ENCODE peak calls at places on chromosomes 2 and 18, in nine cellular contexts. F is amniotic stem cell, P is left cardiac atrium, W is NCI-H460, X is EL, Z is skeletal muscle cell, E is tibial artery, L is brain microvascular endothelial cell, D is Karpas-422. M is an unnamed sample.

GRCh38 chr2:139122711-139123158 is 342.5 kb upstream of the NXPH2 start:
- DNase-seq in F (no peak), P (no peak), W (no peak), X (no peak), Z (peak; percentile 90), E (no peak), L (peak; percentile 71), D (no peak), M (no peak)

GRCh38 chr2:5132281-5132680 is 559.9 kb upstream of the SOX11 start:
- DNase-seq in F (no peak), P (no peak), W (no peak), X (no peak), Z (no peak), E (no peak), L (no peak), D (no peak), M (no peak)

GRCh38 chr2:47536696-47537095 is 133.7 kb downstream of the MSH2 start:
- DNase-seq in F (no peak), P (no peak), W (no peak), X (no peak), Z (no peak), E (no peak), L (no peak), D (no peak), M (no peak)

GRCh38 chr18:60984496-60984895 is 348.7 kb upstream of the CDH20 start:
- DNase-seq in F (peak; percentile 37), P (no peak), W (no peak), X (no peak), Z (peak; percentile 87), E (no peak), L (peak; percentile 80), D (no peak), M (no peak)

GRCh38 chr2:30666307-30666874 is 140.9 kb downstream of the CAPN13 start:
- DNase-seq in F (peak; percentile 56), P (no peak), W (peak; percentile 13), X (peak; percentile 92), Z (peak; percentile 93), E (peak; percentile 66), L (peak; percentile 98), D (peak; percentile 73), M (peak; percentile 56)

GRCh38 chr2:222440670-222441422 is 16.5 kb downstream of the SGPP2 start:
- DNase-seq in F (no peak), P (no peak), W (no peak), X (peak; percentile 90), Z (peak; percentile 63), E (no peak), L (peak; percentile 43), D (no peak), M (no peak)

GRCh38 chr2:127454595-127455565 is 36.7 kb downstream of the PROC start:
- DNase-seq in F (no peak), P (no peak), W (no peak), X (no peak), Z (no peak), E (no peak), L (no peak), D (no peak), M (no peak)

GRCh38 chr18:57447154-57447621 is 12.0 kb downstream of the ONECUT2 start:
- DNase-seq in F (no peak), P (no peak), W (peak; percentile 29), X (peak; percentile 31), Z (no peak), E (no peak), L (peak; percentile 14), D (no peak), M (no peak)

GRCh38 chr2:226760412-226761194 is 39.0 kb downstream of the IRS1 start:
- DNase-seq in F (no peak), P (no peak), W (no peak), X (peak; percentile 97), Z (peak; percentile 58), E (no peak), L (peak; percentile 84), D (no peak), M (no peak)

GRCh38 chr18:22167471-22168151 is 1.8 kb upstream of the GATA6 start:
- DNase-seq in F (no peak), P (peak; percentile 32), W (no peak), X (peak; percentile 31), Z (no peak), E (no peak), L (no peak), D (no peak), M (no peak)

GRCh38 chr2:160492401-160493226 is 993 bp downstream of the RBMS1 start:
- DNase-seq in F (peak; percentile 64), P (peak; percentile 80), W (peak; percentile 41), X (peak; percentile 76), Z (peak; percentile 38), E (peak; percentile 87), L (peak; percentile 60), D (no peak), M (peak; percentile 93)

GRCh38 chr2:4217737-4218136 is 514.4 kb downstream of the DCDC2C start:
- DNase-seq in F (no peak), P (no peak), W (no peak), X (no peak), Z (no peak), E (no peak), L (no peak), D (no peak), M (no peak)

GRCh38 chr2:147051248-147051647 is 793.6 kb upstream of the ACVR2A start:
- DNase-seq in F (no peak), P (no peak), W (no peak), X (no peak), Z (no peak), E (no peak), L (no peak), D (no peak), M (no peak)

GRCh38 chr2:64376926-64377325 is 77.0 kb upstream of the LGALSL start:
- DNase-seq in F (no peak), P (no peak), W (no peak), X (no peak), Z (no peak), E (no peak), L (no peak), D (no peak), M (peak; percentile 68)

GRCh38 chr2:238135601-238136150 is 2.8 kb upstream of the KLHL30 start:
- DNase-seq in F (no peak), P (no peak), W (no peak), X (no peak), Z (no peak), E (no peak), L (no peak), D (no peak), M (no peak)

GRCh38 chr2:40096360-40096759 is 317.3 kb upstream of the THUMPD2 start:
- DNase-seq in F (no peak), P (no peak), W (no peak), X (peak; percentile 68), Z (peak; percentile 36), E (no peak), L (peak; percentile 24), D (no peak), M (no peak)

GRCh38 chr18:74682141-74682997 is 84.7 kb downstream of the ZNF407 start:
- DNase-seq in F (no peak), P (no peak), W (no peak), X (no peak), Z (no peak), E (no peak), L (no peak), D (no peak), M (no peak)

GRCh38 chr2:102030502-102030854 is 38.7 kb downstream of the IL1R2 start:
- DNase-seq in F (no peak), P (no peak), W (no peak), X (no peak), Z (no peak), E (no peak), L (no peak), D (no peak), M (no peak)

GRCh38 chr2:113225505-113226259 is 51.9 kb downstream of the PSD4 start:
- DNase-seq in F (peak; percentile 23), P (no peak), W (no peak), X (no peak), Z (no peak), E (peak; percentile 65), L (peak; percentile 44), D (no peak), M (no peak)

GRCh38 chr2:196480653-196481322 is 158.7 kb upstream of the CCDC150 start:
- DNase-seq in F (no peak), P (no peak), W (no peak), X (peak; percentile 36), Z (peak; percentile 18), E (no peak), L (peak; percentile 29), D (no peak), M (no peak)

GRCh38 chr2:214130115-214130514 is 280.7 kb upstream of the VWC2L start:
- DNase-seq in F (no peak), P (no peak), W (no peak), X (no peak), Z (no peak), E (no peak), L (no peak), D (no peak), M (no peak)

GRCh38 chr2:26483957-26484565 is 6.1 kb upstream of the OTOF start:
- DNase-seq in F (no peak), P (no peak), W (no peak), X (no peak), Z (no peak), E (no peak), L (no peak), D (no peak), M (no peak)

GRCh38 chr2:11657195-11657594 is 12.8 kb downstream of the NTSR2 start:
- DNase-seq in F (no peak), P (no peak), W (no peak), X (no peak), Z (no peak), E (no peak), L (no peak), D (no peak), M (no peak)

GRCh38 chr18:36899289-36899688 is 70.4 kb downstream of the KIAA1328 start:
- DNase-seq in F (no peak), P (no peak), W (peak; percentile 9), X (peak; percentile 23), Z (no peak), E (no peak), L (no peak), D (peak; percentile 87), M (no peak)

GRCh38 chr2:20544093-20544747 is 97.3 kb downstream of the RHOB start:
- DNase-seq in F (no peak), P (no peak), W (no peak), X (no peak), Z (no peak), E (no peak), L (no peak), D (no peak), M (no peak)

M was measured in lower leg skin.